ENCODE peak calls at places on chromosomes 11 and 22, in ten cellular contexts. F, N, B, P, U, J, Z, M, H and G are unnamed samples.

GRCh38 chr11:69122642-69123431 is 32.9 kb upstream of the SMIM38 start:
- DNase-seq in F (peak), N (peak), B (peak), P (peak), U (peak), J (no peak), Z (no peak), M (peak), H (no peak), G (no peak)

GRCh38 chr11:70473186-70473872 is 75.0 kb downstream of the CTTN start:
- DNase-seq in F (no peak), N (no peak), B (no peak), P (no peak), U (no peak), J (no peak), Z (no peak), M (no peak), H (no peak), G (no peak)

GRCh38 chr11:47392546-47393162 is 14.3 kb upstream of the SPI1 start:
- DNase-seq in F (no peak), N (no peak), B (no peak), P (no peak), U (peak), J (no peak), Z (no peak), M (no peak), H (no peak), G (no peak)

GRCh38 chr11:71499125-71499524 is 27.9 kb upstream of the KRTAP5-7 start:
- DNase-seq in F (no peak), N (no peak), B (no peak), P (no peak), U (no peak), J (no peak), Z (no peak), M (no peak), H (no peak), G (no peak)

GRCh38 chr11:69546735-69547370 is 65.4 kb downstream of the LINC01488 start:
- DNase-seq in F (peak), N (peak), B (no peak), P (peak), U (peak), J (no peak), Z (no peak), M (no peak), H (no peak), G (no peak)

GRCh38 chr11:124844664-124845079 is 20.6 kb upstream of the ROBO3 start:
- DNase-seq in F (no peak), N (no peak), B (no peak), P (no peak), U (peak), J (no peak), Z (no peak), M (no peak), H (no peak), G (no peak)

GRCh38 chr11:44593194-44593593 is 27.7 kb downstream of the CD82 start:
- DNase-seq in F (no peak), N (no peak), B (no peak), P (no peak), U (no peak), J (no peak), Z (no peak), M (no peak), H (no peak), G (no peak)

GRCh38 chr11:1660025-1660867 is 30.7 kb downstream of the KRTAP5-5 start:
- DNase-seq in F (no peak), N (no peak), B (no peak), P (no peak), U (no peak), J (no peak), Z (no peak), M (no peak), H (no peak), G (no peak)

GRCh38 chr11:75406338-75406777 is 7.0 kb downstream of the RPS3 start:
- DNase-seq in F (no peak), N (no peak), B (peak), P (no peak), U (no peak), J (no peak), Z (peak), M (no peak), H (no peak), G (no peak)

GRCh38 chr22:19663286-19663815 is 51.0 kb upstream of the SEPTIN5 start:
- DNase-seq in F (no peak), N (no peak), B (peak), P (peak), U (no peak), J (no peak), Z (peak), M (peak), H (no peak), G (peak)

GRCh38 chr22:26174280-26174679 is 5.0 kb downstream of the SEZ6L start:
- DNase-seq in F (no peak), N (no peak), B (peak), P (no peak), U (peak), J (no peak), Z (peak), M (no peak), H (no peak), G (no peak)

GRCh38 chr22:44486538-44486937 is 11.5 kb downstream of the RTL6 start:
- DNase-seq in F (no peak), N (no peak), B (peak), P (no peak), U (no peak), J (no peak), Z (no peak), M (no peak), H (no peak), G (no peak)

GRCh38 chr11:72782081-72782920 is 11.5 kb downstream of the STARD10 start:
- DNase-seq in F (no peak), N (no peak), B (no peak), P (no peak), U (peak), J (no peak), Z (peak), M (peak), H (no peak), G (no peak)

GRCh38 chr11:1863352-1864215 is 10.7 kb downstream of the LSP1 start:
- DNase-seq in F (no peak), N (no peak), B (peak), P (no peak), U (peak), J (no peak), Z (no peak), M (peak), H (peak), G (no peak)